ENCODE peak calls at places on chromosome 13, in ten cellular contexts. F is fibroblast of lung, E is breast epithelium, B is BJ, R is omental fat pad, O is GM13976, C is heart left ventricle, X is lower lobe of right lung, G is AG04450, D is HCT116. H is an unnamed sample.

GRCh38 chr13:100300708-100301107 is 211.8 kb downstream of the PCCA start:
- DNase-seq in F (no peak), E (no peak), B (no peak), R (no peak), O (no peak), C (no peak), X (no peak), G (no peak), D (no peak), H (no peak)

GRCh38 chr13:95535243-95535642 is 17.3 kb upstream of the CLDN10 start:
- DNase-seq in F (peak), E (no peak), B (no peak), R (no peak), O (no peak), C (no peak), X (no peak), G (no peak), D (peak), H (peak)

GRCh38 chr13:100454876-100455275 is 133.7 kb downstream of the GGACT start:
- DNase-seq in F (peak), E (no peak), B (no peak), R (no peak), O (no peak), C (no peak), X (no peak), G (peak), D (peak), H (peak)

GRCh38 chr13:100314132-100314910 is 225.4 kb downstream of the PCCA start:
- DNase-seq in F (no peak), E (no peak), B (no peak), R (no peak), O (no peak), C (no peak), X (no peak), G (no peak), D (no peak), H (peak)

GRCh38 chr13:95505976-95506375 is 46.5 kb upstream of the CLDN10 start:
- DNase-seq in F (no peak), E (no peak), B (no peak), R (no peak), O (no peak), C (no peak), X (no peak), G (no peak), D (no peak), H (no peak)

GRCh38 chr13:73162912-73163911 is 104.4 kb downstream of the KLF5 start:
- DNase-seq in F (no peak), E (no peak), B (no peak), R (no peak), O (no peak), C (no peak), X (no peak), G (no peak), D (peak), H (peak)

GRCh38 chr13:66501187-66501586 is 728.9 kb downstream of the PCDH9 start:
- DNase-seq in F (peak), E (no peak), B (peak), R (no peak), O (no peak), C (no peak), X (no peak), G (no peak), D (no peak), H (peak)

GRCh38 chr13:80783926-80784325 is 443.0 kb upstream of the SPRY2 start:
- DNase-seq in F (peak), E (no peak), B (no peak), R (no peak), O (no peak), C (peak), X (no peak), G (no peak), D (no peak), H (no peak)

GRCh38 chr13:67147257-67148218 is 82.6 kb downstream of the PCDH9 start:
- DNase-seq in F (peak), E (no peak), B (peak), R (no peak), O (no peak), C (no peak), X (no peak), G (peak), D (no peak), H (peak)

GRCh38 chr13:93420887-93421286 is 194.3 kb downstream of the GPC6 start:
- DNase-seq in F (no peak), E (no peak), B (no peak), R (no peak), O (no peak), C (no peak), X (no peak), G (no peak), D (no peak), H (no peak)

GRCh38 chr13:23657056-23657455 is 86.8 kb downstream of the TNFRSF19 start:
- DNase-seq in F (no peak), E (no peak), B (no peak), R (no peak), O (no peak), C (no peak), X (no peak), G (no peak), D (no peak), H (no peak)

GRCh38 chr13:68047889-68048288 is 817.8 kb upstream of the PCDH9 start:
- DNase-seq in F (no peak), E (no peak), B (no peak), R (no peak), O (no peak), C (no peak), X (no peak), G (no peak), D (no peak), H (peak)

GRCh38 chr13:110415669-110416068 is 108.6 kb downstream of the COL4A2 start:
- DNase-seq in F (no peak), E (peak), B (no peak), R (no peak), O (no peak), C (no peak), X (no peak), G (no peak), D (peak), H (peak)

GRCh38 chr13:39616087-39616694 is 13.2 kb upstream of the LHFPL6 start:
- DNase-seq in F (peak), E (peak), B (no peak), R (no peak), O (peak), C (peak), X (no peak), G (peak), D (peak), H (peak)

GRCh38 chr13:113118328-113119021 is 4.1 kb upstream of the F10 start:
- DNase-seq in F (no peak), E (no peak), B (no peak), R (no peak), O (no peak), C (no peak), X (peak), G (no peak), D (no peak), H (no peak)

GRCh38 chr13:109671919-109672318 is 114.5 kb downstream of the IRS2 start:
- DNase-seq in F (no peak), E (no peak), B (no peak), R (no peak), O (no peak), C (no peak), X (no peak), G (no peak), D (no peak), H (peak)

GRCh38 chr13:109627649-109628048 is 158.7 kb downstream of the IRS2 start:
- DNase-seq in F (no peak), E (no peak), B (no peak), R (no peak), O (no peak), C (no peak), X (no peak), G (no peak), D (no peak), H (no peak)

GRCh38 chr13:111858571-111858970 is 208.4 kb upstream of the SOX1 start:
- DNase-seq in F (no peak), E (no peak), B (no peak), R (no peak), O (no peak), C (no peak), X (no peak), G (no peak), D (no peak), H (no peak)

GRCh38 chr13:31093145-31093885 is 68.4 kb downstream of the HSPH1 start:
- DNase-seq in F (no peak), E (no peak), B (no peak), R (no peak), O (no peak), C (no peak), X (no peak), G (no peak), D (no peak), H (peak)

GRCh38 chr13:35474551-35474950 is 1.9 kb downstream of the MAB21L1 start:
- DNase-seq in F (peak), E (no peak), B (no peak), R (no peak), O (no peak), C (no peak), X (no peak), G (no peak), D (no peak), H (no peak)

GRCh38 chr13:50543767-50544166 is 299.7 kb downstream of the DLEU7 start:
- DNase-seq in F (peak), E (no peak), B (no peak), R (no peak), O (no peak), C (no peak), X (no peak), G (peak), D (no peak), H (peak)

GRCh38 chr13:47858678-47859050 is 142.4 kb downstream of the SUCLA2 start:
- DNase-seq in F (peak), E (no peak), B (no peak), R (no peak), O (no peak), C (no peak), X (no peak), G (peak), D (no peak), H (peak)

GRCh38 chr13:112820318-112820717 is 130.5 kb downstream of the ATP11A start:
- DNase-seq in F (no peak), E (no peak), B (no peak), R (no peak), O (no peak), C (no peak), X (no peak), G (no peak), D (no peak), H (no peak)

GRCh38 chr13:22432690-22433089 is 748.1 kb upstream of the SGCG start:
- DNase-seq in F (no peak), E (no peak), B (no peak), R (no peak), O (no peak), C (no peak), X (no peak), G (no peak), D (no peak), H (no peak)

GRCh38 chr13:30165791-30166190 is 141.6 kb downstream of the KATNAL1 start:
- DNase-seq in F (no peak), E (no peak), B (no peak), R (no peak), O (no peak), C (no peak), X (no peak), G (no peak), D (no peak), H (no peak)

GRCh38 chr13:60398438-60398891 is 1.4 kb downstream of the TDRD3 start:
- DNase-seq in F (peak), E (no peak), B (no peak), R (no peak), O (no peak), C (no peak), X (no peak), G (no peak), D (no peak), H (no peak)

GRCh38 chr13:70964124-70964523 is 855.9 kb upstream of the KLHL1 start:
- DNase-seq in F (peak), E (no peak), B (no peak), R (no peak), O (no peak), C (no peak), X (no peak), G (no peak), D (no peak), H (peak)
- TF ChIP-seq CTCF in F (peak), E (no peak), B (no peak), R (no peak), O (no peak), C (no peak), X (no peak), G (peak), D (peak), H (no peak)

DNA sequence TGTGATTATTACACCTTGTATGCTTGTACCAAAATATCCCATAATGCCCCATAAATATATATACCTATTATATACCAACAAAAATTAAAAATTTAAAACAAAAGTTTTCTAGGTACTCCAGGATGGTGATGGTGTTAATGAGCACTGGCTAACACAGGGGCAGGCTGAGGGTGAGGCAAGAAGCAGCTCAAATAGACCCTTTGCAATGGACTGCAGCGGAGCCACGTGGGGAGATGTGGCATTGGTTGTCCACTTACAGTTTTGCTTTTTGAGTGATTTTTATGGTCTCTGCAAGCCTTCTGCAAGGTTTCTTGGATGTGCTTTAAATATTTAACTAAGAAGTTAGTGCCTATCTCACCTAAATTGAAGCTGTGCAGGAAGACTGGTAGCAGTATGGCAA is 132.9 kb downstream of the RAP2A start:
- DNase-seq in F (no peak), E (no peak), B (no peak), R (no peak), O (no peak), C (no peak), X (no peak), G (no peak), D (no peak), H (no peak)
- TF ChIP-seq CTCF in F (no peak), E (no peak), B (no peak), R (no peak), O (no peak), C (no peak), X (no peak), G (no peak), D (no peak), H (no peak)

GRCh38 chr13:102197193-102197592 is 204.7 kb downstream of the FGF14 start:
- DNase-seq in F (peak), E (no peak), B (no peak), R (no peak), O (no peak), C (no peak), X (no peak), G (no peak), D (no peak), H (peak)
- TF ChIP-seq CTCF in F (peak), E (no peak), B (no peak), R (no peak), O (no peak), C (no peak), X (peak), G (peak), D (no peak), H (peak)

DNA sequence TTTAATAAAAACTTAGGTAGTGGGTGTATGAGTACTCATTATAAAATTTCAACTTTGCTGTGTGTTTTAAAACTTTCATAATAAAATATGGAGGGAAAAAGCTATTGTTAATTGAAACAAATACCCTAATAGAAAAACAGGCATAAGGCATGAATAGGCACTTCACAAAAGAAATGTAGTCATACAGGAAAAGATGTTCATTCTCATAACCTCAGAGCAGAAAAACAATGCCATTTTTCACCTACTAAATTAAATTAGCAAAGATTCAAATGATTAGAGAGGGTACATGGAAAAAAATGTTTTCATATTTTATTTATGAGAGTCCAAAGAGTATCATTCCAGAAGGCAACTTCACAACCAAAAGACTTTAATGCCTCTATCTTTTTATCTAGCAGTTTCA is 20.6 kb upstream of the ELF1 start:
- DNase-seq in F (no peak), E (no peak), B (no peak), R (no peak), O (no peak), C (no peak), X (no peak), G (no peak), D (no peak), H (no peak)
- TF ChIP-seq CTCF in F (no peak), E (no peak), B (no peak), R (no peak), O (no peak), C (no peak), X (no peak), G (no peak), D (no peak), H (no peak)

GRCh38 chr13:76884571-76885202 is 1.5 kb downstream of the KCTD12 start:
- DNase-seq in F (peak), E (no peak), B (no peak), R (no peak), O (no peak), C (no peak), X (no peak), G (no peak), D (no peak), H (peak)

GRCh38 chr13:76886292-76887061 is at the start of gene KCTD12:
- DNase-seq in F (peak), E (peak), B (no peak), R (peak), O (peak), C (peak), X (peak), G (no peak), D (peak), H (peak)

GRCh38 chr13:76884167-76884566 is 2.0 kb downstream of the KCTD12 start:
- DNase-seq in F (peak), E (peak), B (no peak), R (no peak), O (no peak), C (peak), X (peak), G (no peak), D (no peak), H (peak)

GRCh38 chr13:76886005-76886291 is 257 bp downstream of the KCTD12 start:
- DNase-seq in F (no peak), E (no peak), B (no peak), R (no peak), O (no peak), C (no peak), X (no peak), G (no peak), D (no peak), H (no peak)

GRCh38 chr13:76885203-76886004 is 801 bp downstream of the KCTD12 start:
- DNase-seq in F (peak), E (peak), B (no peak), R (peak), O (peak), C (peak), X (peak), G (no peak), D (no peak), H (peak)
- TF ChIP-seq CTCF in F (peak), E (no peak), B (peak), R (no peak), O (peak), C (peak), X (peak), G (peak), D (no peak), H (peak)

GRCh38 chr13:57017357-57017756 is 123.4 kb upstream of the PRR20A start:
- DNase-seq in F (no peak), E (no peak), B (no peak), R (no peak), O (no peak), C (no peak), X (no peak), G (no peak), D (no peak), H (no peak)

GRCh38 chr13:57018915-57019314 is 121.8 kb upstream of the PRR20A start:
- DNase-seq in F (no peak), E (no peak), B (no peak), R (no peak), O (no peak), C (no peak), X (no peak), G (no peak), D (no peak), H (no peak)
- TF ChIP-seq CTCF in F (no peak), E (no peak), B (no peak), R (no peak), O (no peak), C (no peak), X (no peak), G (no peak), D (no peak), H (no peak)

GRCh38 chr13:26377038-26377437 is 123.1 kb downstream of the CDK8 start:
- DNase-seq in F (no peak), E (no peak), B (no peak), R (no peak), O (no peak), C (no peak), X (no peak), G (no peak), D (peak), H (peak)
- TF ChIP-seq CTCF in F (peak), E (no peak), B (peak), R (no peak), O (peak), C (no peak), X (peak), G (peak), D (peak), H (peak)

H was measured in MCF 10A.